ENCODE peak calls at places on chromosomes 2 and 18, in nine cellular contexts. W is activated T-helper 1 cell treated with Interleukin-2 at 50 U/mL for 16 hours; S is activated CD4-positive, alpha-beta memory T cell treated with anti-CD3 and anti-CD28 coated beads for 36 hours; H is AG09319; D is activated CD4-positive, alpha-beta T cell treated with anti-CD3 and anti-CD28 coated beads, Interleukin-2, amount 10 ng/mL, durations not matched to agents 7 days and 5 days; Y is KG1; T is choroid plexus epithelial cell; L is NCI-H748 treated with DMSO at 0.1 percent for 48 hours; J is left cardiac atrium. N is an unnamed sample.

GRCh38 chr18:53796042-53796729 is 428.3 kb downstream of the MBD2 start:
- DNase-seq in W (no peak), S (no peak), H (peak), D (no peak), Y (no peak), T (peak), L (no peak), J (no peak), N (peak)

GRCh38 chr2:127324635-127325034 is 30.7 kb upstream of the ERCC3 start:
- DNase-seq in W (no peak), S (no peak), H (peak), D (no peak), Y (peak), T (peak), L (no peak), J (no peak), N (no peak)

GRCh38 chr2:148896116-148896515 is 21.1 kb downstream of the KIF5C start:
- DNase-seq in W (no peak), S (no peak), H (no peak), D (no peak), Y (no peak), T (no peak), L (no peak), J (no peak), N (no peak)

GRCh38 chr18:24114924-24115549 is 23.8 kb upstream of the CABYR start:
- DNase-seq in W (no peak), S (peak), H (no peak), D (no peak), Y (no peak), T (no peak), L (no peak), J (no peak), N (no peak)

GRCh38 chr2:188414412-188414811 is 122.7 kb downstream of the GULP1 start:
- DNase-seq in W (no peak), S (no peak), H (peak), D (no peak), Y (no peak), T (peak), L (no peak), J (no peak), N (no peak)

GRCh38 chr2:98975611-98976010 is 39.6 kb upstream of the CRACDL start:
- DNase-seq in W (no peak), S (no peak), H (no peak), D (no peak), Y (no peak), T (no peak), L (no peak), J (no peak), N (peak)

GRCh38 chr2:143229411-143229810 is 100.2 kb downstream of the ARHGAP15 start:
- DNase-seq in W (no peak), S (no peak), H (no peak), D (no peak), Y (no peak), T (no peak), L (no peak), J (no peak), N (no peak)

GRCh38 chr18:80145191-80145799 is 36.2 kb downstream of the ADNP2 start:
- DNase-seq in W (no peak), S (no peak), H (no peak), D (no peak), Y (no peak), T (peak), L (peak), J (no peak), N (no peak)

GRCh38 chr2:160405077-160405865 is 88.3 kb downstream of the RBMS1 start:
- DNase-seq in W (no peak), S (peak), H (no peak), D (no peak), Y (no peak), T (no peak), L (peak), J (no peak), N (no peak)

GRCh38 chr2:213766465-213766891 is 482.2 kb downstream of the SPAG16 start:
- DNase-seq in W (no peak), S (no peak), H (no peak), D (no peak), Y (no peak), T (no peak), L (no peak), J (no peak), N (no peak)

GRCh38 chr2:12428324-12428723 is 288.4 kb upstream of the TRIB2 start:
- DNase-seq in W (no peak), S (no peak), H (no peak), D (no peak), Y (no peak), T (peak), L (no peak), J (no peak), N (no peak)

GRCh38 chr2:231563378-231563961 is 29.2 kb upstream of the TEX44 start:
- DNase-seq in W (no peak), S (peak), H (peak), D (peak), Y (no peak), T (peak), L (no peak), J (peak), N (peak)

GRCh38 chr2:188676012-188676405 is 298.2 kb upstream of the COL3A1 start:
- DNase-seq in W (no peak), S (no peak), H (no peak), D (no peak), Y (no peak), T (peak), L (no peak), J (no peak), N (no peak)

GRCh38 chr18:2932247-2933181 is 80.4 kb downstream of the LPIN2 start:
- DNase-seq in W (no peak), S (no peak), H (peak), D (peak), Y (peak), T (peak), L (peak), J (no peak), N (peak)

GRCh38 chr2:30955516-30956132 is 148.4 kb upstream of the CAPN13 start:
- DNase-seq in W (no peak), S (no peak), H (no peak), D (no peak), Y (no peak), T (no peak), L (no peak), J (no peak), N (no peak)

GRCh38 chr2:69959425-69959824 is 2.0 kb downstream of the ASPRV1 start:
- DNase-seq in W (no peak), S (no peak), H (no peak), D (no peak), Y (no peak), T (no peak), L (no peak), J (no peak), N (no peak)

GRCh38 chr2:11695576-11695975 is 25.6 kb upstream of the NTSR2 start:
- DNase-seq in W (no peak), S (no peak), H (no peak), D (no peak), Y (no peak), T (no peak), L (no peak), J (no peak), N (no peak)

GRCh38 chr2:219104107-219105050 is 43.7 kb upstream of the IHH start:
- DNase-seq in W (no peak), S (peak), H (peak), D (peak), Y (no peak), T (peak), L (peak), J (no peak), N (no peak)

N was measured in HS-5.